ENCODE peak calls at places on chromosomes 4 and X, in eight cellular contexts. X is Right ventricle myocardium superior; R is CD8-positive, alpha-beta memory T cell; Y is HuH-7; P is NCI-H2029 treated with DMSO at 0.1 percent for 48 hours; M is naive thymus-derived CD8-positive, alpha-beta T cell; C is prostate gland; B is activated CD8-positive, alpha-beta memory T cell treated with anti-CD3 and anti-CD28 coated beads for 24 hours. V is an unnamed sample.

GRCh38 chr4:169030575-169030982 is 20.5 kb upstream of the CBR4 start:
- DNase-seq in X (no peak), R (no peak), Y (no peak), P (no peak), M (no peak), C (no peak), B (no peak), V (no peak)

GRCh38 chr4:10666616-10667015 is 18.0 kb downstream of the CLNK start:
- DNase-seq in X (no peak), R (no peak), Y (peak), P (peak), M (no peak), C (no peak), B (no peak), V (no peak)

GRCh38 chr4:174520655-174521054 is 1.6 kb downstream of the HPGD start:
- DNase-seq in X (no peak), R (peak), Y (no peak), P (no peak), M (no peak), C (no peak), B (no peak), V (no peak)

GRCh38 chrX:39550795-39551361 is 546.9 kb downstream of the BCOR start:
- DNase-seq in X (no peak), R (no peak), Y (no peak), P (no peak), M (no peak), C (no peak), B (peak), V (no peak)

GRCh38 chrX:44036336-44036735 is 63.1 kb upstream of the NDP start:
- DNase-seq in X (no peak), R (no peak), Y (no peak), P (no peak), M (no peak), C (no peak), B (no peak), V (no peak)

GRCh38 chr4:82688091-82688815 is 110.3 kb downstream of the SCD5 start:
- DNase-seq in X (no peak), R (no peak), Y (no peak), P (no peak), M (no peak), C (no peak), B (no peak), V (no peak)

GRCh38 chr4:122668241-122668640 is 47.4 kb upstream of the IL21 start:
- DNase-seq in X (no peak), R (no peak), Y (no peak), P (no peak), M (no peak), C (no peak), B (no peak), V (no peak)

GRCh38 chr4:79298484-79298883 is 27.4 kb downstream of the NAA11 start:
- DNase-seq in X (no peak), R (no peak), Y (no peak), P (no peak), M (no peak), C (no peak), B (no peak), V (no peak)

GRCh38 chrX:49753691-49754090 is 57.9 kb upstream of the PAGE1 start:
- DNase-seq in X (no peak), R (no peak), Y (no peak), P (no peak), M (no peak), C (no peak), B (no peak), V (no peak)

GRCh38 chr4:74267998-74268606 is 40.2 kb upstream of the EPGN start:
- DNase-seq in X (no peak), R (no peak), Y (no peak), P (no peak), M (no peak), C (no peak), B (no peak), V (no peak)

GRCh38 chr4:169208516-169208915 is 62.2 kb downstream of the SH3RF1 start:
- DNase-seq in X (no peak), R (no peak), Y (no peak), P (no peak), M (no peak), C (no peak), B (no peak), V (no peak)

GRCh38 chr4:176435891-176436499 is 116.2 kb downstream of the SPCS3 start:
- DNase-seq in X (no peak), R (no peak), Y (no peak), P (no peak), M (no peak), C (no peak), B (no peak), V (no peak)

GRCh38 chr4:154779362-154779947 is 1.6 kb upstream of the RBM46 start:
- DNase-seq in X (no peak), R (no peak), Y (peak), P (no peak), M (no peak), C (no peak), B (no peak), V (no peak)

GRCh38 chr4:148073349-148073748 is 341.5 kb downstream of the ARHGAP10 start:
- DNase-seq in X (no peak), R (no peak), Y (no peak), P (no peak), M (no peak), C (no peak), B (no peak), V (no peak)

GRCh38 chr4:77012726-77013125 is 63.1 kb downstream of the CCNI start:
- DNase-seq in X (peak), R (no peak), Y (no peak), P (no peak), M (no peak), C (no peak), B (no peak), V (no peak)

GRCh38 chr4:52244773-52245360 is 193.8 kb downstream of the SPATA18 start:
- DNase-seq in X (no peak), R (no peak), Y (no peak), P (no peak), M (no peak), C (no peak), B (no peak), V (no peak)

GRCh38 chr4:54104907-54105306 is 4.9 kb downstream of the GSX2 start:
- DNase-seq in X (no peak), R (no peak), Y (no peak), P (no peak), M (no peak), C (no peak), B (no peak), V (no peak)

GRCh38 chr4:153705743-153706468 is 21.8 kb downstream of the TLR2 start:
- DNase-seq in X (no peak), R (no peak), Y (no peak), P (no peak), M (no peak), C (no peak), B (no peak), V (no peak)

GRCh38 chr4:39933689-39934590 is 43.8 kb downstream of the PDS5A start:
- DNase-seq in X (no peak), R (no peak), Y (no peak), P (no peak), M (no peak), C (no peak), B (no peak), V (no peak)

GRCh38 chr4:102633100-102633499 is 127.7 kb downstream of the MANBA start:
- DNase-seq in X (no peak), R (no peak), Y (no peak), P (no peak), M (no peak), C (no peak), B (no peak), V (no peak)

GRCh38 chr4:54090804-54091623 is 8.9 kb upstream of the GSX2 start:
- DNase-seq in X (peak), R (peak), Y (no peak), P (no peak), M (no peak), C (peak), B (peak), V (no peak)

GRCh38 chrX:48468247-48468671 is 1.8 kb downstream of the SLC38A5 start:
- DNase-seq in X (no peak), R (no peak), Y (no peak), P (no peak), M (no peak), C (no peak), B (peak), V (no peak)

GRCh38 chrX:19800821-19801220 is 86.6 kb downstream of the SH3KBP1 start:
- DNase-seq in X (no peak), R (no peak), Y (no peak), P (no peak), M (no peak), C (no peak), B (no peak), V (no peak)

GRCh38 chr4:5528108-5528507 is 180.3 kb downstream of the EVC2 start:
- DNase-seq in X (no peak), R (no peak), Y (no peak), P (no peak), M (no peak), C (no peak), B (no peak), V (no peak)

GRCh38 chr4:156800463-156800862 is 171.1 kb downstream of the PDGFC start:
- DNase-seq in X (no peak), R (no peak), Y (no peak), P (no peak), M (no peak), C (no peak), B (no peak), V (no peak)

GRCh38 chr4:6206771-6207290 is 6.5 kb upstream of the JAKMIP1 start:
- DNase-seq in X (no peak), R (no peak), Y (no peak), P (no peak), M (no peak), C (no peak), B (peak), V (no peak)

GRCh38 chrX:54820737-54821136 is 13.2 kb downstream of the MAGED2 start:
- DNase-seq in X (no peak), R (no peak), Y (no peak), P (no peak), M (no peak), C (no peak), B (no peak), V (no peak)

GRCh38 chrX:41526925-41527324 is 79.8 kb downstream of the NYX start:
- DNase-seq in X (no peak), R (no peak), Y (no peak), P (no peak), M (no peak), C (no peak), B (no peak), V (no peak)

GRCh38 chr4:153267013-153267412 is 62.8 kb downstream of the TRIM2 start:
- DNase-seq in X (no peak), R (no peak), Y (no peak), P (peak), M (no peak), C (peak), B (no peak), V (no peak)

V was measured in suprapubic skin.